ENCODE peak calls at places on chromosomes 16 and 17, in four cellular contexts. Q, H, A and P are unnamed samples.

GRCh38 chr17:41265078-41265477 is at the start of gene KRTAP9-6:
- DNase-seq in Q (no peak), H (no peak), A (no peak), P (peak)

GRCh38 chr16:12675852-12676251 is 127.8 kb downstream of the CPPED1 start:
- DNase-seq in Q (no peak), H (no peak), A (no peak), P (peak)

GRCh38 chr17:11900655-11901054 is 96.6 kb downstream of the ZNF18 start:
- DNase-seq in Q (no peak), H (no peak), A (no peak), P (no peak)

GRCh38 chr16:75254359-75254837 is 3.0 kb upstream of the BCAR1 start:
- DNase-seq in Q (no peak), H (peak), A (no peak), P (no peak)

GRCh38 chr16:56915311-56916105 is 16.4 kb upstream of the HERPUD1 start:
- DNase-seq in Q (no peak), H (no peak), A (no peak), P (no peak)

GRCh38 chr17:28563475-28563874 is 7.8 kb downstream of the PIGS start:
- DNase-seq in Q (no peak), H (no peak), A (peak), P (no peak)

GRCh38 chr17:78359936-78360370 is at the start of gene SOCS3:
- DNase-seq in Q (peak), H (peak), A (peak), P (peak)

GRCh38 chr17:35788504-35788998 is 6.9 kb downstream of the MMP28 start:
- DNase-seq in Q (no peak), H (no peak), A (no peak), P (no peak)

GRCh38 chr16:57566436-57566835 is 24.0 kb downstream of the ADGRG5 start:
- DNase-seq in Q (no peak), H (no peak), A (no peak), P (peak)

GRCh38 chr16:19960183-19960582 is 75.5 kb upstream of the GPRC5B start:
- DNase-seq in Q (no peak), H (no peak), A (no peak), P (no peak)

GRCh38 chr16:1914084-1914608 is 4.1 kb downstream of the HS3ST6 start:
- DNase-seq in Q (no peak), H (no peak), A (no peak), P (no peak)

GRCh38 chr17:58741121-58741625 is 14.5 kb upstream of the PPM1E start:
- DNase-seq in Q (no peak), H (no peak), A (peak), P (no peak)

GRCh38 chr17:6681671-6682070 is 30.1 kb downstream of the C17orf100 start:
- DNase-seq in Q (no peak), H (no peak), A (peak), P (no peak)

GRCh38 chr16:72008424-72009216 is at the start of gene DHODH:
- DNase-seq in Q (peak), H (peak), A (peak), P (peak)

GRCh38 chr17:65013613-65014391 is 42.7 kb downstream of the GNA13 start:
- DNase-seq in Q (no peak), H (no peak), A (peak), P (no peak)

GRCh38 chr17:75548839-75549238 is 23.3 kb downstream of the LLGL2 start:
- DNase-seq in Q (no peak), H (no peak), A (no peak), P (no peak)

GRCh38 chr17:75547091-75547490 is 21.6 kb downstream of the LLGL2 start:
- DNase-seq in Q (no peak), H (no peak), A (no peak), P (no peak)

GRCh38 chr17:75549246-75550138 is 24.0 kb downstream of the LLGL2 start:
- DNase-seq in Q (peak), H (peak), A (peak), P (no peak)

GRCh38 chr17:75544250-75544649 is 18.8 kb downstream of the LLGL2 start:
- DNase-seq in Q (no peak), H (no peak), A (no peak), P (no peak)

GRCh38 chr17:75546181-75546580 is 20.7 kb downstream of the LLGL2 start:
- DNase-seq in Q (no peak), H (no peak), A (no peak), P (no peak)
- TF ChIP-seq ELF4 in Q (no peak), H (no peak), A (no peak), P (no peak)

GRCh38 chr16:31530405-31530804 is 2.7 kb downstream of the AHSP start:
- DNase-seq in Q (no peak), H (no peak), A (no peak), P (no peak)
- TF ChIP-seq ELF4 in Q (no peak), H (no peak), A (no peak), P (no peak)

GRCh38 chr16:81469710-81470481 is 25.3 kb downstream of the CMIP start:
- DNase-seq in Q (no peak), H (no peak), A (no peak), P (peak)
- TF ChIP-seq ELF4 in Q (no peak), H (no peak), A (no peak), P (peak)

GRCh38 chr16:3971261-3971660 is 90.7 kb upstream of the CREBBP start:
- DNase-seq in Q (no peak), H (no peak), A (no peak), P (no peak)
- TF ChIP-seq ELF4 in Q (no peak), H (no peak), A (no peak), P (no peak)

DNA sequence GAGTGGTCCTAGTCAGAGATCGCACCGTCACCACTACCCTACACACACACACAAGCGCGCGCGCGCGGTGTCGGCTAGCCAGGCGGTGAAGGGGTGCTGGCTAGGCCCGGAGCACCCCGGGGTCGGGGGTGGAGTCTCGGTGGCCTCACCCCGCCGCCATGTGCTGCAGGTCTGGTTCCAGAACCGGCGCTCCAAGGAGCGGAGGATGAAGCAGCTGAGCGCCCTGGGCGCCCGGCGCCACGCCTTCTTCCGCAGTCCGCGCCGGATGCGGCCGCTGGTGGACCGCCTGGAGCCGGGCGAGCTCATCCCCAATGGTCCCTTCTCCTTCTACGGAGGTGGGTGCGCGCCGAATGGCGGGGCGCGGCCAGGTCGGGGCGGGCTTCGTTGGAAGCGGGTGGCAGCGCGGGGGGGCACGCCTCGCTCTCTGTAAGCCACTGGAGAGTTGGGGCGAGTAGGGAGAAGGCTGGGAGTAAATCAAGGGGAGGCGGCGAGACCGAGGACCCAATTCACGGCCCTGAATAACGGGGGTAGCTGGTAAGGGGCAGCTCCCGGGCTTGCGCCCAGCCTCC is 4.8 kb downstream of the LHX1 start:
- DNase-seq in Q (no peak), H (peak), A (no peak), P (no peak)
- TF ChIP-seq ELF4 in Q (no peak), H (no peak), A (no peak), P (no peak)

GRCh38 chr16:86095906-86096485 is 197.0 kb downstream of the IRF8 start:
- DNase-seq in Q (no peak), H (no peak), A (no peak), P (no peak)
- TF ChIP-seq ELF4 in Q (no peak), H (no peak), A (no peak), P (no peak)

DNA sequence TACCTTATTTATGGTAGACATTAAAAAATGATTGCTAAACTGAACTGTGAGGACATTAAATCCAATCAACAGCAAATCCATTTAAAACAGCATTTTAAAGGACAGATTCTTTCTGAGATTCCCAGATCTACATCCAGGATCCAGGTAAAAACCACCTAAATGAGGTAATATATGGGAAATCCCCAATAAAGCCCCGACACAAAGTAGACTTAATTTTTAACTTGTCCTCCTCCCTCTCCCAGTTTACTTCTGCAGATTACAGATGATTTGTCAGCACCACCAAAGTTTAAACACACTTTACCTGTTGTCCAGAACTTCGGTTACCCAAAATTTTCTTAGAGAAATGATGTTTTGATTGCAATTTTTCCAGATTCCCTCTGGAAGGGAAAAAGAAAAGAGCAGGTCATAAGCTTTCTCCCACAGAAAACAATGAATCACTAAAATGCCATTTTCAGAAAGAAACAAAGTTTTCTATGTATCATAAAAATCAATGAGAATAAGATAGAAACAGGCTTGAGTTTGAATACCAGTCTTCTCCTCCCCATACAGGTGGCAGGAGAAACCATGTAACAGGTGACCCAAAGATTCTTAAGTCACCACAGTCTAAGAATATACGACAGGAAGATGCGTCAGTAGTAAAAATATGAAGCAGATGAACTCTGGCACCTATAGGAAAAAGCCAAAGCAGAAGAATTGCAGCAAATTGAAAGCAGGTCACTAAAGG is 22.8 kb downstream of the GJC1 start:
- DNase-seq in Q (no peak), H (no peak), A (no peak), P (no peak)
- TF ChIP-seq ELF4 in Q (no peak), H (no peak), A (no peak), P (no peak)

GRCh38 chr16:85334718-85335583 is 222.7 kb upstream of the CIBAR2 start:
- DNase-seq in Q (no peak), H (peak), A (peak), P (peak)
- TF ChIP-seq ELF4 in Q (no peak), H (no peak), A (no peak), P (peak)

GRCh38 chr16:18932243-18932997 is 6.2 kb upstream of the SMG1 start:
- DNase-seq in Q (no peak), H (no peak), A (peak), P (no peak)
- TF ChIP-seq ELF4 in Q (no peak), H (no peak), A (no peak), P (no peak)